ENCODE peak calls at places on chromosomes 12 and 14, in six cellular contexts. L is cardiac muscle cell, I is lung, A is fibroblast of lung, T is Panc1, Q is body of pancreas. K is an unnamed sample.

GRCh38 chr12:15443611-15444010 is 121.3 kb downstream of the PTPRO start:
- DNase-seq in L (no peak), I (no peak), A (no peak), Q (no peak), T (no peak), K (no peak)

GRCh38 chr14:104889374-104889755 is 24.3 kb downstream of the CEP170B start:
- DNase-seq in L (no peak), Q (no peak), A (no peak), T (no peak), I (no peak), K (no peak)

GRCh38 chr12:71684081-71684480 is 1.8 kb upstream of the TMEM19 start:
- DNase-seq in T (no peak), L (no peak), Q (no peak), A (no peak), I (no peak), K (peak; percentile 7)

GRCh38 chr12:113684908-113685512 is 213.3 kb upstream of the LHX5 start:
- DNase-seq in A (no peak), T (no peak), L (no peak), I (no peak), Q (no peak), K (no peak)

GRCh38 chr12:27906127-27906500 is 66.4 kb downstream of the PTHLH start:
- DNase-seq in T (no peak), L (no peak), Q (no peak), A (no peak), I (no peak), K (no peak)

GRCh38 chr14:44528180-44528579 is 21.1 kb upstream of the FSCB start:
- DNase-seq in A (no peak), I (no peak), Q (no peak), L (no peak), T (no peak), K (no peak)

GRCh38 chr14:39228044-39228443 is 5.7 kb upstream of the MIA2 start:
- DNase-seq in T (no peak), A (no peak), L (no peak), Q (no peak), I (no peak), K (peak; percentile 54)

GRCh38 chr12:132593938-132594358 is 16.4 kb downstream of the LRCOL1 start:
- DNase-seq in I (peak; percentile 93), L (peak; percentile 98), A (peak; percentile 93), Q (peak; percentile 82), T (peak; percentile 63), K (peak; percentile 99)

GRCh38 chr14:83838221-83838620 is 1691.7 kb upstream of the FLRT2 start:
- DNase-seq in L (no peak), Q (no peak), I (no peak), T (no peak), A (peak; percentile 12), K (no peak)

GRCh38 chr14:34098045-34098984 is 147.4 kb upstream of the EGLN3 start:
- DNase-seq in L (peak; percentile 19), A (peak; percentile 65), T (no peak), I (no peak), Q (peak; percentile 35), K (peak; percentile 18)

GRCh38 chr14:92728781-92729364 is 19.6 kb downstream of the LGMN start:
- DNase-seq in Q (no peak), I (peak; percentile 42), T (no peak), L (peak; percentile 29), A (peak; percentile 42), K (peak; percentile 85)

GRCh38 chr14:70052990-70053389 is 135.8 kb downstream of the SLC8A3 start:
- DNase-seq in T (no peak), Q (peak; percentile 27), L (peak; percentile 80), I (no peak), A (peak; percentile 41), K (no peak)

GRCh38 chr12:107282628-107283027 is 189.3 kb upstream of the CRY1 start:
- DNase-seq in A (no peak), Q (no peak), I (no peak), T (no peak), L (no peak), K (no peak)

GRCh38 chr14:95862243-95862642 is 14.4 kb upstream of the TUNAR start:
- DNase-seq in Q (no peak), T (no peak), L (peak; percentile 74), I (no peak), A (no peak), K (no peak)

GRCh38 chr14:67643671-67644070 is 24.0 kb downstream of the ARG2 start:
- DNase-seq in L (no peak), T (no peak), Q (no peak), I (no peak), A (no peak), K (peak; percentile 37)
- H3K36me3 ChIP-seq in L (peaks cover 6% of the 10 kb centered on the region), T (no peaks in the 10 kb centered on the region), Q (no peaks in the 10 kb centered on the region), I (peaks cover 7% of the 10 kb centered on the region), A (peaks cover 2% of the 10 kb centered on the region), K (no peaks in the 10 kb centered on the region)

DNA sequence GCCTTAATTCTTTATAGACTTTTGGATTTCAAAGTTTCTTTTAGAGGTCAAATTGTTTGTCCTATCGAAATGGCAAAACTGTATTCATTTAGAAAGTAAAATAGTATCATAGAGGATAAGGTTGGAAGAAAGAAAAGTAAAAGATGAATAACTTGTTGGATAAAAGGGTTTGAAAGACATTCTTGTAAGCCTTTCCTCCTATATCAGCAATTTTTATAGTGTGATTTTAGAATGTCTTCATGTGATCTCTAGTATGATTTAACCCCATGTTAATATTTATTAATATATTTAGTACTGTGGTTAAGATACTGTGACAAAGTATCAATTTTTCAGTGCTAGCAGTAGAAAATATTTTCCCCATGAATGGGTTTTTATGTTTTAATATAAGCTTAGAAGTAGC is 4.5 kb downstream of the ARF6 start:
- DNase-seq in I (no peak), Q (no peak), A (no peak), L (no peak), T (no peak), K (no peak)
- H3K4me3 ChIP-seq in I (no peak overlapping the region), Q (no peak overlapping the region), A (peak overlapping the region; percentile 73), L (no peak overlapping the region), T (peak overlapping the region; percentile 80), K (no peak overlapping the region)

DNA sequence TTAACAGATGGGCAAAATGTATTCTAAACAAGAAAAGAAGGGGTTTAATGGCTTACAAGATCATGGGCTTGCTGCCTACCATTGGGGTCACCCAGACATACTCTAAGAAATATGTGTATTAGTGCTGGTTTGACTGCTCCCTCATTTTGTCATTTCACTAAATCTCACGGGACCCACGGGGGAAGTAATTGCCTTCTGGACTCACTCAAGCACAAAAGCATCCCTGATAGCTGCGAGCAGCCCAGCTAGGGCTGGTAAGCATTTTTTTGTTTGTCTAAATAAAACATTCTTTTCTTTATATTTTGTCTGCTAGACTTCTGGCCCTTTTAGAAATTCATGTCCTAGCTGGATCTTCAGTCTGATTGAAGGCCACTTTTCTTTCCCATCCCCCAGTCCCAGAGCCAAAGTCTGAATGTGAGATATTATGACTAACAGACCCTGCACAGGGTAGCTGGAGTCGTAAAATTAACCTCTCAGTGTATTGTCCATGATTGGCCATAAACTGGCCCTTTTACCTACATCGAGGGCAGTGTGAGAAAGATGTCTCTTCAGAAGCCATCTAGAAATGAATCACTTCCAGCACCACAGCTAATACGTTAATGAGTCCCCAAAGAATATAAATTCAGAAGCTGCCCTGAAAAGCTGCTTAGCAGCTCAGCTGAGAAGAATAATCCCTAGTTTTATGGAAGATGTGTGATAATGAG is 55.4 kb upstream of the GTF2A1 start:
- DNase-seq in L (no peak), I (no peak), A (no peak), Q (no peak), T (no peak), K (no peak)
- H3K4me1 ChIP-seq in L (no peaks in the 10 kb centered on the region), I (no peaks in the 10 kb centered on the region), A (no peaks in the 10 kb centered on the region), Q (no peaks in the 10 kb centered on the region), T (no peaks in the 10 kb centered on the region), K (no peaks in the 10 kb centered on the region)

DNA sequence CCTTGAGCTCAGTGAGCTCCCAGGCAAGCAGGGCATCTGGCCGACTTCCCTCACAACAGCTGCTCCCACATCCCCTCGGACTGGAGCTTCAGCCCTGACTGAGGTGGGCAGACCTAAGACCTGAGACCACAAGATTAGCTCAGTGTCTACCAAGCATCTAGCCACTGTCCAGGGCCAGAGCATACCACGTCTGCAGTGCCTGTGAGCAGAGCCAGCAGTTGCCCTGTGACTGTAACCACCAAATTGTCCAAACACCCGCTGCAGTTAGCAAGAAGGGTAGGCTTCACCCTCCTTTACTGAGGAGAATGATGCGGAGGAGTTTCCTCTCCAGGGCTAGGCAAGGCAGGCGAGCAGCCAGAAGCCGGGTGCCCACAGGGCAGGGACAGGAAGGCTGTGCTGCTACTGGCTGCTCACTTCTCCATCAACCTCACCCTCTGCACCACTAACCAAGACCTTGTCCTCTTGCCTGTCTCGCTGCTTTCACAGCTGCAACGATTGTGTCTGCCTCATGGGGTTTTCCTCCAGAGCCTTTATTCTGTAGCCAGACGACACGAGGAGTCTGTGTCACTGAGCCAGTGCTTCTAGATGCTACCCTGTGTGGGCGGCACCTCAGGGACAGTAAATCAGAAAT is 53.9 kb downstream of the ANAPC7 start:
- DNase-seq in A (no peak), I (no peak), T (no peak), L (no peak), Q (no peak), K (no peak)
- H3K36me3 ChIP-seq in A (peaks cover 45% of the 10 kb centered on the region), I (peaks cover 39% of the 10 kb centered on the region), T (peaks cover 20% of the 10 kb centered on the region), L (peaks cover 68% of the 10 kb centered on the region), Q (peaks cover 18% of the 10 kb centered on the region), K (peaks cover 12% of the 10 kb centered on the region)

DNA sequence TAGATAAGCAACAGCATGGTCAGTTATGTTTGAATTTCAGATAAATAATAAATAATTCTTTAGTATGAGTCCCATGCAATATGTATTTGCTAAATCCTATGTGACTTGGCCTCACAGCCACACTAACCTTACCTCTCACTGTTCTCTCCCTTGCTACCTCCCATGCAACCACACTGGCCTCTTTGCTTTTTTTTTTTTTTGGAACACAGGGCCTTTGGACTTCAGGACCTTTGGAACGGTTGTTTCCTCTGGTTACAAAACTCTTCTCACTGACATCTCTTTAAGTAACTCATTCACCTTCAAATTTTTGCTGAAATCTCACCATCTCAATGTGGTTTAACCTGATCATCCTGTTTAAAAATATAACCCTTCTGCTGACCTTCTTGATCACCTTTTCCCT is 193.9 kb downstream of the SSPN start:
- DNase-seq in I (no peak), Q (no peak), L (no peak), A (no peak), T (no peak), K (peak; percentile 52)
- H3K4me3 ChIP-seq in I (no peak overlapping the region), Q (no peak overlapping the region), L (no peak overlapping the region), A (no peak overlapping the region), T (no peak overlapping the region), K (no peak overlapping the region)

GRCh38 chr14:93953739-93954515 is 22.4 kb downstream of the ASB2 start:
- DNase-seq in I (no peak), Q (no peak), A (no peak), T (no peak), L (no peak), K (no peak)
- H3K4me1 ChIP-seq in I (peaks cover 8% of the 10 kb centered on the region), Q (peaks cover 24% of the 10 kb centered on the region), A (no peaks in the 10 kb centered on the region), T (peaks cover 24% of the 10 kb centered on the region), L (peaks cover 53% of the 10 kb centered on the region), K (no peaks in the 10 kb centered on the region)